ENCODE peak calls at places on chromosomes 16 and 17, in seven cellular contexts. One of them, this sample, is unnamed.

GRCh38 chr16:88008835-88009234 is 57.6 kb downstream of the BANP start:
- DNase-seq in left lobe of liver: no peak
- DNase-seq in Right ventricle myocardium superior: no peak
- DNase-seq in A549: no peak
- DNase-seq in T-helper 1 cell: no peak
- DNase-seq in left cardiac atrium: no peak
- DNase-seq in stimulated activated CD4-positive, alpha-beta T cell treated with anti-CD3 and anti-CD28 coated beads, TNF-alpha, amount 100 ng/mL, for 4 hours: no peak
- DNase-seq in this sample: no peak

GRCh38 chr17:29102741-29103181 is 59.8 kb downstream of the PIPOX start:
- DNase-seq in stimulated activated CD4-positive, alpha-beta T cell treated with anti-CD3 and anti-CD28 coated beads, TNF-alpha, amount 100 ng/mL, for 4 hours: no peak
- DNase-seq in left lobe of liver: no peak
- DNase-seq in Right ventricle myocardium superior: no peak
- DNase-seq in T-helper 1 cell: no peak
- DNase-seq in left cardiac atrium: no peak
- DNase-seq in A549: no peak
- DNase-seq in this sample: no peak

GRCh38 chr17:37813753-37814152 is 68.9 kb upstream of the HNF1B start:
- DNase-seq in left cardiac atrium: no peak
- DNase-seq in T-helper 1 cell: no peak
- DNase-seq in A549: peak; percentile 89
- DNase-seq in stimulated activated CD4-positive, alpha-beta T cell treated with anti-CD3 and anti-CD28 coated beads, TNF-alpha, amount 100 ng/mL, for 4 hours: no peak
- DNase-seq in Right ventricle myocardium superior: no peak
- DNase-seq in left lobe of liver: no peak
- DNase-seq in this sample: no peak

GRCh38 chr16:81397058-81397878 is 47.3 kb upstream of the CMIP start:
- DNase-seq in stimulated activated CD4-positive, alpha-beta T cell treated with anti-CD3 and anti-CD28 coated beads, TNF-alpha, amount 100 ng/mL, for 4 hours: no peak
- DNase-seq in left lobe of liver: peak; percentile 36
- DNase-seq in A549: no peak
- DNase-seq in Right ventricle myocardium superior: no peak
- DNase-seq in T-helper 1 cell: no peak
- DNase-seq in left cardiac atrium: peak; percentile 31
- DNase-seq in this sample: no peak

GRCh38 chr16:48365601-48366164 is 19.5 kb downstream of the SIAH1 start:
- DNase-seq in A549: peak; percentile 93
- DNase-seq in left cardiac atrium: peak; percentile 93
- DNase-seq in Right ventricle myocardium superior: peak; percentile 95
- DNase-seq in T-helper 1 cell: peak; percentile 67
- DNase-seq in stimulated activated CD4-positive, alpha-beta T cell treated with anti-CD3 and anti-CD28 coated beads, TNF-alpha, amount 100 ng/mL, for 4 hours: peak; percentile 62
- DNase-seq in left lobe of liver: peak; percentile 95
- DNase-seq in this sample: peak; percentile 44

GRCh38 chr16:86968866-86969265 is 348.3 kb downstream of the C16orf95 start:
- DNase-seq in left cardiac atrium: no peak
- DNase-seq in T-helper 1 cell: no peak
- DNase-seq in stimulated activated CD4-positive, alpha-beta T cell treated with anti-CD3 and anti-CD28 coated beads, TNF-alpha, amount 100 ng/mL, for 4 hours: no peak
- DNase-seq in left lobe of liver: no peak
- DNase-seq in Right ventricle myocardium superior: no peak
- DNase-seq in A549: no peak
- DNase-seq in this sample: no peak

GRCh38 chr17:14776791-14777190 is 475.9 kb downstream of the HS3ST3B1 start:
- DNase-seq in A549: no peak
- DNase-seq in left lobe of liver: no peak
- DNase-seq in left cardiac atrium: no peak
- DNase-seq in T-helper 1 cell: no peak
- DNase-seq in stimulated activated CD4-positive, alpha-beta T cell treated with anti-CD3 and anti-CD28 coated beads, TNF-alpha, amount 100 ng/mL, for 4 hours: no peak
- DNase-seq in Right ventricle myocardium superior: no peak
- DNase-seq in this sample: no peak

GRCh38 chr17:62188713-62189112 is 123.6 kb upstream of the MED13 start:
- DNase-seq in T-helper 1 cell: no peak
- DNase-seq in Right ventricle myocardium superior: no peak
- DNase-seq in stimulated activated CD4-positive, alpha-beta T cell treated with anti-CD3 and anti-CD28 coated beads, TNF-alpha, amount 100 ng/mL, for 4 hours: no peak
- DNase-seq in A549: peak; percentile 61
- DNase-seq in left cardiac atrium: no peak
- DNase-seq in left lobe of liver: no peak
- DNase-seq in this sample: no peak

GRCh38 chr16:89155851-89156739 is 15.5 kb upstream of the CDH15 start:
- DNase-seq in T-helper 1 cell: no peak
- DNase-seq in stimulated activated CD4-positive, alpha-beta T cell treated with anti-CD3 and anti-CD28 coated beads, TNF-alpha, amount 100 ng/mL, for 4 hours: no peak
- DNase-seq in left lobe of liver: no peak
- DNase-seq in A549: no peak
- DNase-seq in left cardiac atrium: no peak
- DNase-seq in Right ventricle myocardium superior: no peak
- DNase-seq in this sample: no peak

GRCh38 chr17:43213545-43213944 is 1.9 kb downstream of the TMEM106A start:
- DNase-seq in A549: no peak
- DNase-seq in stimulated activated CD4-positive, alpha-beta T cell treated with anti-CD3 and anti-CD28 coated beads, TNF-alpha, amount 100 ng/mL, for 4 hours: no peak
- DNase-seq in T-helper 1 cell: no peak
- DNase-seq in left cardiac atrium: no peak
- DNase-seq in left lobe of liver: no peak
- DNase-seq in Right ventricle myocardium superior: no peak
- DNase-seq in this sample: no peak

GRCh38 chr17:3891626-3892094 is 1.2 kb downstream of the CAMKK1 start:
- DNase-seq in stimulated activated CD4-positive, alpha-beta T cell treated with anti-CD3 and anti-CD28 coated beads, TNF-alpha, amount 100 ng/mL, for 4 hours: no peak
- DNase-seq in left cardiac atrium: no peak
- DNase-seq in A549: no peak
- DNase-seq in left lobe of liver: no peak
- DNase-seq in Right ventricle myocardium superior: no peak
- DNase-seq in T-helper 1 cell: no peak
- DNase-seq in this sample: no peak

GRCh38 chr17:50277357-50277754 is 3.1 kb downstream of the TMEM92 start:
- DNase-seq in left lobe of liver: no peak
- DNase-seq in A549: no peak
- DNase-seq in Right ventricle myocardium superior: no peak
- DNase-seq in T-helper 1 cell: no peak
- DNase-seq in stimulated activated CD4-positive, alpha-beta T cell treated with anti-CD3 and anti-CD28 coated beads, TNF-alpha, amount 100 ng/mL, for 4 hours: no peak
- DNase-seq in left cardiac atrium: no peak
- DNase-seq in this sample: no peak

GRCh38 chr17:77490361-77491183 is 349.8 kb downstream of the SEC14L1 start:
- DNase-seq in left lobe of liver: no peak
- DNase-seq in T-helper 1 cell: no peak
- DNase-seq in left cardiac atrium: peak; percentile 18
- DNase-seq in stimulated activated CD4-positive, alpha-beta T cell treated with anti-CD3 and anti-CD28 coated beads, TNF-alpha, amount 100 ng/mL, for 4 hours: no peak
- DNase-seq in A549: no peak
- DNase-seq in Right ventricle myocardium superior: peak; percentile 56
- DNase-seq in this sample: no peak

GRCh38 chr16:47627056-47627455 is 165.9 kb downstream of the PHKB start:
- DNase-seq in Right ventricle myocardium superior: no peak
- DNase-seq in A549: no peak
- DNase-seq in left lobe of liver: no peak
- DNase-seq in left cardiac atrium: no peak
- DNase-seq in stimulated activated CD4-positive, alpha-beta T cell treated with anti-CD3 and anti-CD28 coated beads, TNF-alpha, amount 100 ng/mL, for 4 hours: no peak
- DNase-seq in T-helper 1 cell: no peak
- DNase-seq in this sample: no peak